ENCODE peak calls at places on chromosomes 16 and 17, in nine cellular contexts. I is MM.1S, S is IMR-90, F is uterus, Z is lung, X is Peyer's patch, R is ascending aorta, T is upper lobe of right lung, V is PC-9. B is an unnamed sample.

GRCh38 chr17:76426853-76427252 is 26.1 kb downstream of the UBE2O start:
- DNase-seq in I (no peak), S (no peak), F (no peak), Z (no peak), X (no peak), R (no peak), T (no peak), V (no peak), B (no peak)

GRCh38 chr16:49115956-49116355 is 165.7 kb downstream of the CBLN1 start:
- DNase-seq in I (no peak), S (no peak), F (no peak), Z (no peak), X (no peak), R (no peak), T (no peak), V (no peak), B (no peak)

GRCh38 chr16:83206426-83206825 is 579.7 kb downstream of the CDH13 start:
- DNase-seq in I (no peak), S (no peak), F (no peak), Z (no peak), X (no peak), R (no peak), T (no peak), V (no peak), B (no peak)

GRCh38 chr16:47310792-47311211 is 150.1 kb downstream of the ITFG1 start:
- DNase-seq in I (no peak), S (no peak), F (no peak), Z (no peak), X (no peak), R (no peak), T (no peak), V (no peak), B (no peak)

GRCh38 chr17:70013911-70014310 is 61.1 kb upstream of the KCNJ16 start:
- DNase-seq in I (no peak), S (no peak), F (no peak), Z (no peak), X (no peak), R (no peak), T (no peak), V (no peak), B (no peak)

GRCh38 chr17:21002309-21003006 is 40.4 kb downstream of the USP22 start:
- DNase-seq in I (no peak), S (no peak), F (no peak), Z (no peak), X (no peak), R (no peak), T (no peak), V (no peak), B (no peak)

GRCh38 chr16:77307764-77308561 is 108.8 kb downstream of the SYCE1L start:
- DNase-seq in I (peak; percentile 43), S (peak; percentile 50), F (no peak), Z (no peak), X (no peak), R (no peak), T (no peak), V (peak; percentile 65), B (no peak)

GRCh38 chr16:84166796-84167695 is 19.8 kb downstream of the TAF1C start:
- DNase-seq in I (no peak), S (no peak), F (no peak), Z (no peak), X (no peak), R (no peak), T (no peak), V (no peak), B (no peak)

GRCh38 chr17:67605259-67605912 is 112.3 kb upstream of the NOL11 start:
- DNase-seq in I (no peak), S (no peak), F (peak; percentile 41), Z (no peak), X (peak; percentile 38), R (no peak), T (no peak), V (no peak), B (no peak)

GRCh38 chr16:15973460-15973859 is 24.0 kb downstream of the ABCC1 start:
- DNase-seq in I (no peak), S (peak; percentile 62), F (no peak), Z (no peak), X (no peak), R (no peak), T (no peak), V (no peak), B (no peak)

GRCh38 chr17:35684046-35684802 is 47.2 kb upstream of the RASL10B start:
- DNase-seq in I (no peak), S (peak; percentile 65), F (no peak), Z (no peak), X (no peak), R (no peak), T (no peak), V (no peak), B (no peak)

GRCh38 chr17:46826116-46826515 is 7.6 kb upstream of the WNT3 start:
- DNase-seq in I (no peak), S (no peak), F (no peak), Z (no peak), X (no peak), R (no peak), T (no peak), V (no peak), B (no peak)

GRCh38 chr16:10120953-10121352 is 61.3 kb downstream of the GRIN2A start:
- DNase-seq in I (no peak), S (no peak), F (no peak), Z (no peak), X (no peak), R (no peak), T (no peak), V (no peak), B (no peak)

GRCh38 chr16:63614421-63614820 is 1507.4 kb downstream of the CDH11 start:
- DNase-seq in I (no peak), S (no peak), F (no peak), Z (no peak), X (no peak), R (no peak), T (no peak), V (no peak), B (no peak)

GRCh38 chr17:63039899-63040602 is 74.0 kb downstream of the TANC2 start:
- DNase-seq in I (peak; percentile 81), S (peak; percentile 56), F (no peak), Z (no peak), X (no peak), R (no peak), T (no peak), V (no peak), B (no peak)

DNA sequence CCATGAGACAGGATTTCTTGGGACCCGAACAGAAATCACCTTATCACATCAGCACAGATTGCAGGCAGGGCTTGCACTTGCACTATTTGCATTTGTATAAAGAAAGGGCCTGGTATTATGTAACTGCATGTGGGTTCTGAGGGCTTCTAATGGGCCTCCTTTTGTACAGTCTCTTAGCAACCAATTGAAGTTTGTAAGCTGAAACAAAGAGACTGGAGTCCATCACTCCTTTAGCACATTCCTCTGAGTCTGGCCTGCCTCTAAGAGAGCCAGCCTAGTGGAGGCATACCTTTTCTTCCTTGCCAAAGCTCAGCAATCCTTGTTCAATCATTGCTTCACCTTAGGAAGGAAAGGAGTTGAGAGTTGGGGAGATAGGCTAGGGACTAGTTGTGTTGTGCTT is 387.1 kb downstream of the XYLT1 start:
- DNase-seq in I (no peak), S (no peak), F (no peak), Z (no peak), X (no peak), R (no peak), T (no peak), V (no peak), B (no peak)
- H3K27ac ChIP-seq in I (no peak overlapping the region), S (no peak overlapping the region), F (no peak overlapping the region), Z (no peak overlapping the region), X (no peak overlapping the region), R (no peak overlapping the region), T (no peak overlapping the region), V (no peak overlapping the region), B (no peak overlapping the region)

DNA sequence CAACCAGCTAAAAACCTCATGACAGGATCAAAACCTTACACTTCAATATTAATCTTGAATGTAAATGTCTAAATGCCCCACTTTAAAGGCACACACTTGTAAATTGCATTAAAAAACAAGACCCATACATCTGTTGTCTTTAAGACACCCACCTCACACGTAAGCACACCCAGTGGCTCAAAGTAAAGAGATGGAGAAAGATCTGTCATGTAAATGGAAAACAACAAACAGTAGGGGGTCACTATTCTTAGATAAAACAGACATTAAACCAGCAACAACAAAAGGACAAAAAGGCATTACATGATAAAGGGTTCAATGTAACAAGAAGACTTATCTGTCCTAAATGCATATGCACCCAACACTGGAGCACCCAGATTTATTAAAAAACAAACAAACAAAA is 35.6 kb downstream of the SDR42E1 start:
- DNase-seq in I (no peak), S (no peak), F (no peak), Z (no peak), X (no peak), R (no peak), T (no peak), V (no peak), B (no peak)
- H3K9me3 ChIP-seq in I (no peaks in the 10 kb centered on the region), S (peaks cover 3% of the 10 kb centered on the region), F (peaks cover 8% of the 10 kb centered on the region), Z (peaks cover 6% of the 10 kb centered on the region), X (no peaks in the 10 kb centered on the region), R (peaks cover 23% of the 10 kb centered on the region), T (peaks cover 5% of the 10 kb centered on the region), V (no peaks in the 10 kb centered on the region), B (peaks cover 6% of the 10 kb centered on the region)

DNA sequence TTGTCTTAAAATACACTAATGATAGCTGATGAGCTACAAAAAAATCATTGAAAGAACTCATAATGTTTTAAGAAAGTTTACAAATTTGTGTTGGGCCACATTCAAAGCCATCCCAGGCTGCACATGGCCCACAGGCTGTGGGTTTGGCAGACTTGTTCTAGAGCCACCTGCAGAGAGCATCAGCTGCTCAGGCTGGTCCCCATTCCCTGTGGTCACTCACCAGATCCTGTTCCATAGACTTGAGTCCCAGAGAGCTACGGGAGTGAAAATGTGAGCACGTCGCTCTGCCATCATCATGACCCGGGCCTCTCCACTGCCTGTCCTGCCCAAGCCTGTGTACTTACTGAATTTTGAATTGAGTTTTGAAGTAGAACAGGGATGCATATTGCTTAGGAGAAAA is 6.9 kb downstream of the SLC26A11 start:
- DNase-seq in I (no peak), S (no peak), F (no peak), Z (no peak), X (no peak), R (no peak), T (no peak), V (no peak), B (no peak)
- H3K27ac ChIP-seq in I (no peak overlapping the region), S (no peak overlapping the region), F (no peak overlapping the region), Z (no peak overlapping the region), X (no peak overlapping the region), R (no peak overlapping the region), T (no peak overlapping the region), V (no peak overlapping the region), B (no peak overlapping the region)

GRCh38 chr16:35195173-35195863 is 1735.9 kb downstream of the TP53TG3F start:
- DNase-seq in I (no peak), S (no peak), F (no peak), Z (no peak), X (no peak), R (no peak), T (peak; percentile 51), V (no peak), B (no peak)

GRCh38 chr16:35193956-35194355 is 1734.5 kb downstream of the TP53TG3F start:
- DNase-seq in I (no peak), S (no peak), F (no peak), Z (no peak), X (no peak), R (no peak), T (no peak), V (no peak), B (no peak)

GRCh38 chr16:35194681-35195080 is 1735.3 kb downstream of the TP53TG3F start:
- DNase-seq in I (no peak), S (no peak), F (no peak), Z (no peak), X (no peak), R (no peak), T (no peak), V (no peak), B (no peak)

GRCh38 chr16:35195864-35196216 is 1736.4 kb downstream of the TP53TG3F start:
- DNase-seq in I (no peak), S (no peak), F (no peak), Z (no peak), X (no peak), R (no peak), T (peak; percentile 47), V (no peak), B (no peak)

GRCh38 chr16:35192993-35193392 is 1733.6 kb downstream of the TP53TG3F start:
- DNase-seq in I (no peak), S (no peak), F (no peak), Z (no peak), X (no peak), R (no peak), T (no peak), V (no peak), B (no peak)
- H3K9me3 ChIP-seq in I (no peaks in the 10 kb centered on the region), S (peaks cover 15% of the 10 kb centered on the region), F (no peaks in the 10 kb centered on the region), Z (no peaks in the 10 kb centered on the region), X (peaks cover 4% of the 10 kb centered on the region), R (no peaks in the 10 kb centered on the region), T (no peaks in the 10 kb centered on the region), V (no peaks in the 10 kb centered on the region), B (peaks cover 2% of the 10 kb centered on the region)

B was measured in CD4-positive, CD25-positive, alpha-beta regulatory T cell.